ENCODE peak calls at places on chromosome 18, in seven cellular contexts. One of them, this sample, is unnamed.

GRCh38 chr18:46629356-46629755 is 27.7 kb downstream of the LOXHD1 start:
- DNase-seq in brain microvascular endothelial cell: no peak
- DNase-seq in tibial artery: no peak
- DNase-seq in astrocyte of the spinal cord: no peak
- DNase-seq in AG10803: no peak
- DNase-seq in cardiac muscle cell: no peak
- DNase-seq in AG09309: no peak
- DNase-seq in this sample: no peak

GRCh38 chr18:79828258-79828657 is 30.5 kb downstream of the KCNG2 start:
- DNase-seq in cardiac muscle cell: no peak
- DNase-seq in brain microvascular endothelial cell: no peak
- DNase-seq in AG09309: no peak
- DNase-seq in tibial artery: no peak
- DNase-seq in AG10803: no peak
- DNase-seq in astrocyte of the spinal cord: no peak
- DNase-seq in this sample: no peak

GRCh38 chr18:63186934-63187574 is 132.5 kb downstream of the BCL2 start:
- DNase-seq in brain microvascular endothelial cell: no peak
- DNase-seq in astrocyte of the spinal cord: no peak
- DNase-seq in AG10803: no peak
- DNase-seq in cardiac muscle cell: no peak
- DNase-seq in AG09309: no peak
- DNase-seq in tibial artery: no peak
- DNase-seq in this sample: no peak

GRCh38 chr18:46793565-46793964 is 36.7 kb upstream of the ST8SIA5 start:
- DNase-seq in AG10803: no peak
- DNase-seq in tibial artery: no peak
- DNase-seq in AG09309: no peak
- DNase-seq in brain microvascular endothelial cell: no peak
- DNase-seq in cardiac muscle cell: peak; percentile 9
- DNase-seq in astrocyte of the spinal cord: no peak
- DNase-seq in this sample: no peak

GRCh38 chr18:32067375-32068167 is 24.1 kb upstream of the RNF138 start:
- DNase-seq in AG09309: no peak
- DNase-seq in AG10803: no peak
- DNase-seq in brain microvascular endothelial cell: no peak
- DNase-seq in tibial artery: no peak
- DNase-seq in cardiac muscle cell: no peak
- DNase-seq in astrocyte of the spinal cord: no peak
- DNase-seq in this sample: no peak

GRCh38 chr18:7617738-7618422 is 50.8 kb downstream of the PTPRM start:
- DNase-seq in astrocyte of the spinal cord: peak; percentile 91
- DNase-seq in AG09309: peak; percentile 92
- DNase-seq in brain microvascular endothelial cell: peak; percentile 83
- DNase-seq in tibial artery: no peak
- DNase-seq in cardiac muscle cell: peak; percentile 67
- DNase-seq in AG10803: peak; percentile 99
- DNase-seq in this sample: peak; percentile 80

GRCh38 chr18:48902023-48902855 is 48.5 kb downstream of the SMAD7 start:
- DNase-seq in AG09309: peak; percentile 60
- DNase-seq in tibial artery: peak; percentile 98
- DNase-seq in cardiac muscle cell: no peak
- DNase-seq in brain microvascular endothelial cell: peak; percentile 95
- DNase-seq in astrocyte of the spinal cord: peak; percentile 96
- DNase-seq in AG10803: peak; percentile 90
- DNase-seq in this sample: peak; percentile 83

GRCh38 chr18:27298215-27298804 is 113.2 kb upstream of the CHST9 start:
- DNase-seq in AG10803: no peak
- DNase-seq in brain microvascular endothelial cell: no peak
- DNase-seq in astrocyte of the spinal cord: peak; percentile 4
- DNase-seq in tibial artery: no peak
- DNase-seq in cardiac muscle cell: peak; percentile 42
- DNase-seq in AG09309: no peak
- DNase-seq in this sample: no peak

GRCh38 chr18:63775166-63775730 is at the start of gene SERPINB7:
- DNase-seq in AG09309: peak; percentile 71
- DNase-seq in AG10803: peak; percentile 85
- DNase-seq in brain microvascular endothelial cell: peak; percentile 70
- DNase-seq in astrocyte of the spinal cord: peak; percentile 80
- DNase-seq in tibial artery: no peak
- DNase-seq in cardiac muscle cell: no peak
- DNase-seq in this sample: peak; percentile 88

GRCh38 chr18:75898666-75899065 is 471.2 kb upstream of the SMIM21 start:
- DNase-seq in astrocyte of the spinal cord: no peak
- DNase-seq in AG09309: no peak
- DNase-seq in cardiac muscle cell: no peak
- DNase-seq in tibial artery: no peak
- DNase-seq in AG10803: no peak
- DNase-seq in brain microvascular endothelial cell: no peak
- DNase-seq in this sample: no peak

GRCh38 chr18:49476664-49477411 is 10.2 kb downstream of the C18orf32 start:
- DNase-seq in AG10803: peak; percentile 80
- DNase-seq in cardiac muscle cell: no peak
- DNase-seq in AG09309: peak; percentile 79
- DNase-seq in astrocyte of the spinal cord: peak; percentile 86
- DNase-seq in brain microvascular endothelial cell: peak; percentile 68
- DNase-seq in tibial artery: no peak
- DNase-seq in this sample: peak; percentile 48

GRCh38 chr18:22330508-22330907 is 87.2 kb downstream of the CTAGE1 start:
- DNase-seq in AG10803: no peak
- DNase-seq in tibial artery: no peak
- DNase-seq in AG09309: no peak
- DNase-seq in cardiac muscle cell: no peak
- DNase-seq in brain microvascular endothelial cell: no peak
- DNase-seq in astrocyte of the spinal cord: no peak
- DNase-seq in this sample: no peak

GRCh38 chr18:63152096-63152495 is 167.5 kb downstream of the BCL2 start:
- DNase-seq in cardiac muscle cell: no peak
- DNase-seq in brain microvascular endothelial cell: no peak
- DNase-seq in AG09309: no peak
- DNase-seq in tibial artery: no peak
- DNase-seq in AG10803: no peak
- DNase-seq in astrocyte of the spinal cord: no peak
- DNase-seq in this sample: no peak

GRCh38 chr18:31436825-31437224 is 10.7 kb upstream of the DSG3 start:
- DNase-seq in AG10803: no peak
- DNase-seq in astrocyte of the spinal cord: no peak
- DNase-seq in AG09309: no peak
- DNase-seq in tibial artery: no peak
- DNase-seq in cardiac muscle cell: no peak
- DNase-seq in brain microvascular endothelial cell: no peak
- DNase-seq in this sample: no peak

GRCh38 chr18:12315911-12316310 is 7.9 kb downstream of the TUBB6 start:
- DNase-seq in astrocyte of the spinal cord: no peak
- DNase-seq in tibial artery: peak; percentile 74
- DNase-seq in cardiac muscle cell: no peak
- DNase-seq in AG09309: no peak
- DNase-seq in brain microvascular endothelial cell: no peak
- DNase-seq in AG10803: no peak
- DNase-seq in this sample: no peak

GRCh38 chr18:41324934-41325333 is 630.1 kb upstream of the PIK3C3 start:
- DNase-seq in astrocyte of the spinal cord: peak; percentile 31
- DNase-seq in AG09309: no peak
- DNase-seq in AG10803: peak; percentile 29
- DNase-seq in brain microvascular endothelial cell: no peak
- DNase-seq in tibial artery: no peak
- DNase-seq in cardiac muscle cell: no peak
- DNase-seq in this sample: no peak

GRCh38 chr18:11955299-11956029 is 25.8 kb upstream of the IMPA2 start:
- DNase-seq in cardiac muscle cell: no peak
- DNase-seq in AG10803: peak; percentile 83
- DNase-seq in AG09309: peak; percentile 20
- DNase-seq in astrocyte of the spinal cord: peak; percentile 95
- DNase-seq in tibial artery: no peak
- DNase-seq in brain microvascular endothelial cell: peak; percentile 83
- DNase-seq in this sample: peak; percentile 73

GRCh38 chr18:55337908-55338521 is 250.0 kb downstream of the TCF4 start:
- DNase-seq in AG10803: peak; percentile 31
- DNase-seq in brain microvascular endothelial cell: no peak
- DNase-seq in cardiac muscle cell: no peak
- DNase-seq in tibial artery: peak; percentile 72
- DNase-seq in AG09309: no peak
- DNase-seq in astrocyte of the spinal cord: no peak
- DNase-seq in this sample: no peak

GRCh38 chr18:55998071-55998522 is 410.1 kb upstream of the TCF4 start:
- DNase-seq in AG10803: peak; percentile 82
- DNase-seq in AG09309: peak; percentile 59
- DNase-seq in astrocyte of the spinal cord: peak; percentile 56
- DNase-seq in cardiac muscle cell: peak; percentile 19
- DNase-seq in tibial artery: no peak
- DNase-seq in brain microvascular endothelial cell: peak; percentile 7
- DNase-seq in this sample: peak; percentile 67

GRCh38 chr18:23067236-23067635 is 68.0 kb upstream of the CABLES1 start:
- DNase-seq in astrocyte of the spinal cord: no peak
- DNase-seq in AG10803: peak; percentile 47
- DNase-seq in tibial artery: no peak
- DNase-seq in cardiac muscle cell: no peak
- DNase-seq in AG09309: no peak
- DNase-seq in brain microvascular endothelial cell: no peak
- DNase-seq in this sample: peak; percentile 13

DNA sequence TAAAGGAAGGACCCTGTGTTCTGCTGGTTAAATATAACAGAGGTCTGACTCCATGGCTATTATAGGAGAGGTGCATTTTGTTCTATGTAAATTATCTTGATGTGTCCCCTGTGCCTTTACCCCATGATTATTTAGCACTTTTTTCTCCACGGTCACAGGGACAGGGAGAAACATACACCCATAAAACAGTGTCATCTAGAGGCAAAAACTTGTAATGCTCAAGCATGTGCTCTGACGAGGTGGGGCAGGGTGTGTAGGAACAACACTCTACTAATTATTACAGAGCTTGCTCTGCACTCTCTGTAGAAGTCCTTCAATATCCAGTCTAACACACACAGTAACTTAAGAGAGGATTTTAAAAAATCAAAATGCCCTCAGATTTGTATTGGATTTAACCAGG is 187.9 kb downstream of the NEDD4L start:
- DNase-seq in AG10803: no peak
- DNase-seq in brain microvascular endothelial cell: no peak
- DNase-seq in tibial artery: no peak
- DNase-seq in AG09309: no peak
- DNase-seq in astrocyte of the spinal cord: no peak
- DNase-seq in cardiac muscle cell: no peak
- DNase-seq in this sample: no peak
- TF ChIP-seq CTCF in AG10803: peak; percentile 50
- TF ChIP-seq CTCF in brain microvascular endothelial cell: peak; percentile 58
- TF ChIP-seq CTCF in tibial artery: no peak
- TF ChIP-seq CTCF in AG09309: peak; percentile 44
- TF ChIP-seq CTCF in astrocyte of the spinal cord: peak; percentile 34
- TF ChIP-seq CTCF in cardiac muscle cell: no peak
- TF ChIP-seq CTCF in this sample: peak; percentile 69

DNA sequence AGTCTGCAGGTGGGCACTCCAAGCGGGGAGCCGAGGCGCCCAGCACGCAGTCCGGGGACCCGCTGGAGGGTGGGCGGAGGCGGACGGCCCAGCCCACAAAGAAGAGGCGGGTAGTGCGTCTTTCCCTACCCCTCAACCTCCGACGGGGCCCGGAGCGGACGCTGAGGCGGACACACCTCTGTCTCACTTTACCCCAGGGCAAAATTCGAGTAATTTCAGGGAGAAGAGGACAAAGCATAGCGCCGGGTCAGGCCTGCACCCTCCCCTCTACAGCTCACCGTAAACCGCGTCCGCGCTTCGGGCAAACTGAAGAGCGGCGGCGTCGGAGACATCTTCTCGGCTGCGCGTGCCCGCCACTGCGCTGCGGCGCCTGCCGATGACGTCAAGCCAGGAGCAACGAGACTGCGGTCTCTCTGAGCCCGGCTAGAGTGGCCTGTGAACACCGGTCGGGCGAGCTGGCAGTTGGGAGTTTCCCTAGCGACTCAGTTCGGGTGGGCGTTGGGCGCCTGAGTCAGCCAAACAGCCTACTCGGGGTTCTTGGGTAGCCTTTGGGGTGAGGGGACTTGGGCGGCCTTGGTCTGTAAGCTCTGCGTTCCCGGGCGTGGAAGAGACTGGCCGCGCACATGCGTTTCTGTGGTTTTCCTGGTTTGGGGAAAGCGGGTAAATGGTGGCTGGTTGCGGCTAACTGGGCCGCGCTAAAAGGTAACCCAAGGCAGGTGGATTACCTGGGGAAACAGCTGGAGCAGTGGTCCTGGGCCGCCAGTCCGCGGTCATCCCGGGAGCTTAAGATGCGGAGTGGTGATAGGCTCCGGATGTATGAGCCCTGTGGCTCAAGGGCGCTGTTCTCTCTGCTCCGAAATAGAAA is at the start of gene THOC1:
- DNase-seq in AG09309: peak; percentile 55
- DNase-seq in tibial artery: peak; percentile 93
- DNase-seq in brain microvascular endothelial cell: peak; percentile 92
- DNase-seq in cardiac muscle cell: peak; percentile 95
- DNase-seq in astrocyte of the spinal cord: peak; percentile 94
- DNase-seq in AG10803: peak; percentile 88
- DNase-seq in this sample: peak; percentile 88
- TF ChIP-seq CTCF in AG09309: no peak
- TF ChIP-seq CTCF in tibial artery: no peak
- TF ChIP-seq CTCF in brain microvascular endothelial cell: no peak
- TF ChIP-seq CTCF in cardiac muscle cell: no peak
- TF ChIP-seq CTCF in astrocyte of the spinal cord: no peak
- TF ChIP-seq CTCF in AG10803: peak; percentile 10
- TF ChIP-seq CTCF in this sample: no peak

DNA sequence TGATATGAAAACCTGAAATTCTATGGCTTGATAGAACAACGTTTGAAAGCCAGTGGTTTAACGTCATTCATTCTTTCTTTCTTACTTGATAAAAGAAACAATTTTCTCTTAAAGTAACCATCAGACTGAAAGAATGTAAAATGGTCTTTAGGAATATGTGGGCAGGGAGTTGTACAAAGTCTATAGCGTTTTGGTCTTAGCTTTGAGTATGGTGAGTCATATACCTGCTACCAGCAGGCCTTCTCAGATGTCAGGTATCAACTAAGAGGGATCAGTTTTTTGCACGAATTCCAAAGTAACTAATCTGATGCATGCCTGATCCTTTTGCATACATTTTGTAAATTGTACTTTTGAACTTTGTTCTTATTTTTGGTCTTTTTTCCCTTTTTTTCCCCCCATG is 101.5 kb upstream of the DSEL start:
- DNase-seq in brain microvascular endothelial cell: no peak
- DNase-seq in AG10803: no peak
- DNase-seq in AG09309: no peak
- DNase-seq in tibial artery: no peak
- DNase-seq in cardiac muscle cell: no peak
- DNase-seq in astrocyte of the spinal cord: no peak
- DNase-seq in this sample: no peak
- TF ChIP-seq CTCF in brain microvascular endothelial cell: no peak
- TF ChIP-seq CTCF in AG10803: no peak
- TF ChIP-seq CTCF in AG09309: no peak
- TF ChIP-seq CTCF in tibial artery: no peak
- TF ChIP-seq CTCF in cardiac muscle cell: no peak
- TF ChIP-seq CTCF in astrocyte of the spinal cord: no peak
- TF ChIP-seq CTCF in this sample: no peak

DNA sequence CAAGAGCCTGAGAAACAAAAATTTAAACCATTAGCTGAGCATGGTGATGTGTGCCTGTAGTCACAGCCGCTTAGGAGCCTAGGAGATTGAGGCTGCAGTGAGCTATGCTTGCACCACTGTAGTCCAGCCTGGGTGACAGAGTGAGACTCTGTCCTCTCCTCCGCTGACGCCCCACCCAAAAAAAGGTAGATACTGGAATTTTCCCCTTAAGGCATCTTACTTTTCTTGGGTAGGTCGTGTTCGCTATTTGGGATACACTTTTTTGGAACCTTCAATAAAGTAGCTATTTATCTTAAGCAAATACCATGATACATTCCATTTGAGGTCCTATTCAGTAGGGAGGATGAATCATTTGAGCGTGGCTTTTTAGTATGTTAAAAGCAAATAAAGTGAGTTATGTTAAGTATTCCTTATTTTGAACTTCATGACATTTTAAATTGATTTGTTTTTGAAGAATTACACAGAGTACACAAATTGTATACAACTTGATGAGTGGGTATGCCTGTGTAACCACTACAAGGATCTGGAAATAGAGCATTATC is 38.7 kb downstream of the RALBP1 start:
- DNase-seq in AG09309: no peak
- DNase-seq in brain microvascular endothelial cell: peak; percentile 37
- DNase-seq in astrocyte of the spinal cord: peak; percentile 68
- DNase-seq in cardiac muscle cell: no peak
- DNase-seq in tibial artery: no peak
- DNase-seq in AG10803: peak; percentile 69
- DNase-seq in this sample: peak; percentile 56
- TF ChIP-seq CTCF in AG09309: no peak
- TF ChIP-seq CTCF in brain microvascular endothelial cell: no peak
- TF ChIP-seq CTCF in astrocyte of the spinal cord: no peak
- TF ChIP-seq CTCF in cardiac muscle cell: no peak
- TF ChIP-seq CTCF in tibial artery: no peak
- TF ChIP-seq CTCF in AG10803: no peak
- TF ChIP-seq CTCF in this sample: no peak

This sample was measured in HFFc6.